ENCODE peak calls at places on chromosomes 4 and X, in eight cellular contexts. B, X, R, A, C, M, U and K are unnamed samples.
A peak's percentile ranks its signal among the peaks of the same experiment; 100 is the strongest.

GRCh38 chr4:15333692-15334633 is 93.9 kb upstream of the C1QTNF7 start:
- DNase-seq in A (no peak), B (no peak), M (no peak), U (no peak), C (peak; percentile 76), R (no peak), X (no peak), K (peak; percentile 47)

GRCh38 chr4:11773798-11774197 is 345.1 kb upstream of the HS3ST1 start:
- DNase-seq in A (no peak), U (no peak), R (no peak), B (no peak), X (no peak), M (no peak), C (no peak), K (no peak)

GRCh38 chr4:2501034-2501594 is 32.2 kb downstream of the RNF4 start:
- DNase-seq in M (no peak), A (no peak), B (no peak), X (no peak), U (no peak), R (no peak), C (no peak), K (no peak)

GRCh38 chr4:123599920-123600394 is 203.4 kb downstream of the SPRY1 start:
- DNase-seq in X (peak; percentile 93), B (no peak), U (peak; percentile 84), M (peak; percentile 34), A (no peak), C (peak; percentile 66), R (peak; percentile 48), K (peak; percentile 24)

GRCh38 chr4:139815646-139816601 is 150.3 kb downstream of the MGST2 start:
- DNase-seq in A (peak; percentile 39), R (peak; percentile 14), B (no peak), U (no peak), X (peak; percentile 87), M (no peak), C (peak; percentile 74), K (peak; percentile 57)

GRCh38 chr4:7120341-7120740 is 52.5 kb upstream of the GRPEL1 start:
- DNase-seq in B (no peak), A (no peak), U (no peak), C (no peak), X (peak; percentile 56), R (no peak), M (no peak), K (no peak)

GRCh38 chrX:110795645-110796510 is at the start of gene CHRDL1:
- DNase-seq in M (no peak), R (no peak), X (no peak), A (no peak), C (peak; percentile 68), B (peak; percentile 59), U (no peak), K (no peak)

GRCh38 chr4:154643493-154643892 is 31.0 kb upstream of the FGG start:
- DNase-seq in R (no peak), B (no peak), X (no peak), A (no peak), U (no peak), M (no peak), C (no peak), K (no peak)

GRCh38 chrX:20362268-20363002 is 95.7 kb upstream of the RPS6KA3 start:
- DNase-seq in R (no peak), M (no peak), B (peak; percentile 84), U (no peak), C (peak; percentile 58), A (no peak), X (peak; percentile 53), K (no peak)

GRCh38 chrX:95058815-95059214 is 1384.8 kb downstream of the FAM133A start:
- DNase-seq in X (no peak), B (no peak), A (no peak), C (peak; percentile 47), M (no peak), U (no peak), R (no peak), K (peak; percentile 63)

GRCh38 chrX:113305496-113305895 is 464.9 kb upstream of the AMOT start:
- DNase-seq in C (peak; percentile 46), M (no peak), B (no peak), X (peak; percentile 1), R (no peak), U (no peak), A (no peak), K (peak; percentile 12)

GRCh38 chr4:80610845-80611244 is 275.3 kb downstream of the CFAP299 start:
- DNase-seq in X (no peak), A (no peak), B (no peak), U (peak; percentile 99), R (no peak), C (peak; percentile 6), M (no peak), K (peak; percentile 8)

GRCh38 chr4:128449251-128449650 is 161.6 kb upstream of the PGRMC2 start:
- DNase-seq in A (no peak), R (no peak), M (no peak), C (no peak), U (no peak), X (no peak), B (no peak), K (no peak)

GRCh38 chrX:154430916-154431315 is 2.4 kb downstream of the ATP6AP1 start:
- DNase-seq in R (no peak), A (no peak), X (no peak), M (no peak), U (no peak), B (no peak), C (no peak), K (no peak)

GRCh38 chr4:6727943-6728250 is 11.9 kb downstream of the BLOC1S4 start:
- DNase-seq in M (no peak), U (no peak), A (no peak), C (peak; percentile 46), R (no peak), B (no peak), X (no peak), K (no peak)

GRCh38 chr4:64911846-64912245 is 502.6 kb upstream of the TECRL start:
- DNase-seq in A (no peak), U (no peak), C (no peak), B (no peak), R (no peak), M (no peak), X (no peak), K (no peak)

GRCh38 chr4:185637162-185637875 is 102.0 kb upstream of the PDLIM3 start:
- DNase-seq in B (no peak), R (no peak), C (no peak), X (no peak), U (no peak), M (no peak), A (no peak), K (no peak)

GRCh38 chr4:169018406-169018805 is 8.4 kb upstream of the CBR4 start:
- DNase-seq in B (no peak), X (no peak), M (no peak), R (no peak), C (no peak), U (no peak), A (no peak), K (no peak)

GRCh38 chr4:140871368-140871767 is 115.2 kb upstream of the TBC1D9 start:
- DNase-seq in C (no peak), B (no peak), X (no peak), M (no peak), R (no peak), U (no peak), A (no peak), K (no peak)

GRCh38 chrX:103310592-103311400 is at the start of gene BEX2:
- DNase-seq in U (peak; percentile 65), B (peak; percentile 73), C (peak; percentile 76), X (peak; percentile 36), M (peak; percentile 74), A (peak; percentile 46), R (peak; percentile 91), K (peak; percentile 13)

GRCh38 chr4:101952985-101953384 is 162.5 kb downstream of the BANK1 start:
- DNase-seq in M (no peak), A (no peak), B (no peak), C (no peak), X (no peak), U (no peak), R (no peak), K (no peak)

GRCh38 chrX:86914569-86914968 is 603.0 kb upstream of the KLHL4 start:
- DNase-seq in C (no peak), M (no peak), U (no peak), X (no peak), R (no peak), B (no peak), A (no peak), K (no peak)

GRCh38 chr4:148315049-148315448 is 127.2 kb downstream of the NR3C2 start:
- DNase-seq in M (no peak), B (no peak), A (no peak), U (no peak), C (peak; percentile 87), R (no peak), X (no peak), K (peak; percentile 26)

GRCh38 chr4:132203618-132204017 is 945.5 kb upstream of the PCDH10 start:
- DNase-seq in A (no peak), R (no peak), U (no peak), B (no peak), X (no peak), C (no peak), M (no peak), K (no peak)

GRCh38 chrX:22389544-22390243 is 117.0 kb downstream of the CBLL2 start:
- DNase-seq in R (no peak), A (no peak), B (no peak), X (peak; percentile 83), C (peak; percentile 65), M (no peak), U (no peak), K (peak; percentile 51)

GRCh38 chrX:153556767-153557166 is 39.3 kb downstream of the ATP2B3 start:
- DNase-seq in X (no peak), B (no peak), R (no peak), C (no peak), M (no peak), A (no peak), U (no peak), K (no peak)

GRCh38 chr4:53633608-53634007 is 42.3 kb upstream of the LNX1 start:
- DNase-seq in X (no peak), R (no peak), B (no peak), C (no peak), A (no peak), U (no peak), M (no peak), K (no peak)

GRCh38 chr4:38930199-38930598 is 62.6 kb downstream of the FAM114A1 start:
- DNase-seq in R (no peak), A (no peak), X (no peak), C (no peak), B (no peak), M (no peak), U (no peak), K (no peak)

GRCh38 chr4:26985836-26986235 is 125.2 kb downstream of the STIM2 start:
- DNase-seq in X (no peak), U (peak; percentile 71), M (no peak), R (peak; percentile 56), B (no peak), C (no peak), A (no peak), K (no peak)

GRCh38 chr4:40227284-40227683 is 30.5 kb downstream of the RHOH start:
- DNase-seq in A (no peak), R (peak; percentile 84), C (no peak), M (no peak), U (no peak), X (no peak), B (no peak), K (no peak)

GRCh38 chrX:23616361-23616760 is 50.9 kb upstream of the PRDX4 start:
- DNase-seq in U (peak; percentile 11), M (no peak), R (no peak), A (no peak), C (peak; percentile 51), X (peak; percentile 42), B (no peak), K (no peak)

GRCh38 chr4:174697164-174697563 is 131.9 kb downstream of the GLRA3 start:
- DNase-seq in A (no peak), C (no peak), R (no peak), X (no peak), M (no peak), U (no peak), B (no peak), K (no peak)

GRCh38 chr4:149999485-150000074 is 78.7 kb upstream of the DCLK2 start:
- DNase-seq in C (peak; percentile 82), A (no peak), X (peak; percentile 82), B (no peak), M (no peak), R (peak; percentile 11), U (peak; percentile 32), K (peak; percentile 72)